ENCODE peak calls at places on chromosomes 13 and 19, in six cellular contexts. P is pancreas; Y is effector memory CD4-positive, alpha-beta T cell; H is H1; X is CD4-positive, CD25-positive, alpha-beta regulatory T cell; F is SK-N-SH. D is an unnamed sample.

GRCh38 chr19:1027020-1027952 is 878 bp downstream of the CNN2 start:
- DNase-seq in P (no peak), Y (no peak), H (no peak), X (peak; percentile 51), F (no peak), D (peak; percentile 72)

GRCh38 chr13:98984118-98984517 is 6.3 kb upstream of the DOCK9 start:
- DNase-seq in P (no peak), Y (no peak), H (no peak), X (no peak), F (no peak), D (no peak)

GRCh38 chr19:58183822-58184215 is 958 bp downstream of the ZNF274 start:
- DNase-seq in P (no peak), Y (no peak), H (no peak), X (peak; percentile 60), F (no peak), D (no peak)

GRCh38 chr13:36925603-36926002 is 5.6 kb upstream of the SMAD9 start:
- DNase-seq in P (no peak), Y (no peak), H (no peak), X (no peak), F (no peak), D (no peak)

GRCh38 chr13:110301606-110302131 is 5.3 kb downstream of the COL4A1 start:
- DNase-seq in P (no peak), Y (no peak), H (no peak), X (no peak), F (no peak), D (peak; percentile 59)

GRCh38 chr13:84417426-84417825 is 535.2 kb upstream of the SLITRK1 start:
- DNase-seq in P (no peak), Y (no peak), H (no peak), X (no peak), F (no peak), D (no peak)

GRCh38 chr19:43470288-43470687 is 4.9 kb upstream of the LYPD3 start:
- DNase-seq in P (no peak), Y (no peak), H (no peak), X (peak; percentile 21), F (peak; percentile 42), D (peak; percentile 52)

GRCh38 chr13:37375071-37375470 is 223.5 kb downstream of the POSTN start:
- DNase-seq in P (no peak), Y (no peak), H (no peak), X (no peak), F (no peak), D (no peak)

GRCh38 chr19:44050740-44051653 is 839 bp upstream of the ZNF223 start:
- DNase-seq in P (peak; percentile 36), Y (no peak), H (no peak), X (peak; percentile 26), F (no peak), D (no peak)

GRCh38 chr19:56751078-56751489 is 79.5 kb upstream of the ZNF835 start:
- DNase-seq in P (no peak), Y (no peak), H (no peak), X (no peak), F (peak; percentile 27), D (no peak)

GRCh38 chr13:109400625-109401257 is 385.6 kb downstream of the IRS2 start:
- DNase-seq in P (no peak), Y (no peak), H (no peak), X (no peak), F (peak; percentile 64), D (no peak)

GRCh38 chr13:77345150-77345780 is 18.4 kb upstream of the MYCBP2 start:
- DNase-seq in P (no peak), Y (no peak), H (no peak), X (peak; percentile 27), F (no peak), D (no peak)

GRCh38 chr13:86585826-86586225 is 786.6 kb upstream of the SLITRK6 start:
- DNase-seq in P (peak; percentile 14), Y (no peak), H (no peak), X (no peak), F (no peak), D (no peak)

GRCh38 chr13:46181799-46182490 is at the start of gene LCP1:
- DNase-seq in P (no peak), Y (peak; percentile 82), H (no peak), X (peak; percentile 97), F (no peak), D (peak; percentile 47)

GRCh38 chr19:3282155-3282554 is 57.7 kb downstream of the CELF5 start:
- DNase-seq in P (no peak), Y (no peak), H (no peak), X (no peak), F (peak; percentile 14), D (no peak)

GRCh38 chr13:26646603-26647002 is 89.1 kb downstream of the WASF3 start:
- DNase-seq in P (no peak), Y (no peak), H (no peak), X (no peak), F (no peak), D (peak; percentile 64)

GRCh38 chr13:79779761-79780160 is 298.8 kb downstream of the NDFIP2 start:
- DNase-seq in P (no peak), Y (no peak), H (no peak), X (no peak), F (no peak), D (peak; percentile 61)

GRCh38 chr13:59531571-59532091 is 632.1 kb downstream of the DIAPH3 start:
- DNase-seq in P (peak; percentile 49), Y (no peak), H (no peak), X (peak; percentile 37), F (no peak), D (peak; percentile 87)

GRCh38 chr19:38708413-38709024 is 35.8 kb downstream of the CAPN12 start:
- DNase-seq in P (no peak), Y (no peak), H (no peak), X (no peak), F (no peak), D (no peak)

GRCh38 chr13:80630685-80631121 is 289.8 kb upstream of the SPRY2 start:
- DNase-seq in P (no peak), Y (no peak), H (no peak), X (no peak), F (no peak), D (no peak)

GRCh38 chr19:14476663-14477401 is 1.7 kb upstream of the PTGER1 start:
- DNase-seq in P (no peak), Y (no peak), H (no peak), X (no peak), F (peak; percentile 36), D (peak; percentile 78)

GRCh38 chr13:101998129-101998528 is 403.7 kb downstream of the FGF14 start:
- DNase-seq in P (no peak), Y (no peak), H (no peak), X (no peak), F (no peak), D (no peak)

GRCh38 chr13:102000764-102001163 is 401.1 kb downstream of the FGF14 start:
- DNase-seq in P (no peak), Y (no peak), H (no peak), X (no peak), F (no peak), D (no peak)

GRCh38 chr13:101996906-101997408 is 404.9 kb downstream of the FGF14 start:
- DNase-seq in P (no peak), Y (no peak), H (no peak), X (no peak), F (no peak), D (no peak)

GRCh38 chr13:102003848-102004570 is 397.8 kb downstream of the FGF14 start:
- DNase-seq in P (no peak), Y (no peak), H (no peak), X (no peak), F (no peak), D (no peak)

GRCh38 chr13:102002271-102002670 is 399.6 kb downstream of the FGF14 start:
- DNase-seq in P (no peak), Y (no peak), H (no peak), X (no peak), F (no peak), D (no peak)
- H3K27me3 ChIP-seq in P (no peaks in the 10 kb centered on the region), Y (no peaks in the 10 kb centered on the region), H (no peaks in the 10 kb centered on the region), X (no peaks in the 10 kb centered on the region), F (no peaks in the 10 kb centered on the region), D (no peaks in the 10 kb centered on the region)

DNA sequence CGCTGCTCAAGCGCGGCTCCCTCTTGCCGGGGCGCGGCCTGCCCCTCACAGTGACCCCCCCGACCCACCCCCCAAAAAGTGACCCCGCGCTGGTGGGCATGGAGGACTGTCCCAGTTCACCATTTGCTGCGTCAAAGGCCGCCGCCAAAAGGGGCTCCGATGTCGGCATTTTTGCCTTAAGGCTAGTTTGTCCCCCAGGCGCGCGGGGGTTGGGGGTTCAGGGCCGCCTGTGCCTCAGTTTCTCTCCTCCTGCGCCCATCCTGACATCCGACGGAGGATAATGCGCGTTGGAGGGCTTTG is 17.1 kb downstream of the NFIX start:
- DNase-seq in P (no peak), Y (no peak), H (no peak), X (no peak), F (no peak), D (no peak)
- H3K27me3 ChIP-seq in P (no peaks in the 10 kb centered on the region), Y (peaks cover 54% of the 10 kb centered on the region), H (peaks cover 92% of the 10 kb centered on the region), X (peaks cover 5% of the 10 kb centered on the region), F (no peaks in the 10 kb centered on the region), D (peaks cover 100% of the 10 kb centered on the region)

GRCh38 chr19:47885067-47885463 is 1.1 kb downstream of the SULT2A1 start:
- DNase-seq in P (no peak), Y (no peak), H (no peak), X (no peak), F (no peak), D (no peak)
- H3K27me3 ChIP-seq in P (no peaks in the 10 kb centered on the region), Y (no peaks in the 10 kb centered on the region), H (no peaks in the 10 kb centered on the region), X (no peaks in the 10 kb centered on the region), F (peaks cover 28% of the 10 kb centered on the region), D (no peaks in the 10 kb centered on the region)

GRCh38 chr19:55352040-55352439 is 2.5 kb downstream of the COX6B2 start:
- DNase-seq in P (no peak), Y (no peak), H (no peak), X (no peak), F (no peak), D (no peak)
- H3K27me3 ChIP-seq in P (no peaks in the 10 kb centered on the region), Y (peaks cover 21% of the 10 kb centered on the region), H (peaks cover 17% of the 10 kb centered on the region), X (peaks cover 18% of the 10 kb centered on the region), F (peaks cover 38% of the 10 kb centered on the region), D (peaks cover 58% of the 10 kb centered on the region)

GRCh38 chr19:17877696-17878095 is 6.0 kb downstream of the SLC5A5 start:
- DNase-seq in P (no peak), Y (no peak), H (no peak), X (no peak), F (no peak), D (no peak)
- H3K27me3 ChIP-seq in P (peaks cover 7% of the 10 kb centered on the region), Y (no peaks in the 10 kb centered on the region), H (no peaks in the 10 kb centered on the region), X (no peaks in the 10 kb centered on the region), F (peaks cover 56% of the 10 kb centered on the region), D (no peaks in the 10 kb centered on the region)

GRCh38 chr19:6543866-6544347 is 13.1 kb downstream of the TNFSF9 start:
- DNase-seq in P (no peak), Y (no peak), H (no peak), X (no peak), F (no peak), D (no peak)
- H3K27me3 ChIP-seq in P (no peaks in the 10 kb centered on the region), Y (no peaks in the 10 kb centered on the region), H (no peaks in the 10 kb centered on the region), X (peaks cover 2% of the 10 kb centered on the region), F (peaks cover 40% of the 10 kb centered on the region), D (no peaks in the 10 kb centered on the region)

D was measured in endodermal cell.